ENCODE peak calls at places on chromosomes 2 and 18, in six cellular contexts. One of them, this sample, is unnamed.

GRCh38 chr2:8581048-8581561 is 100.8 kb upstream of the ID2 start:
- DNase-seq in SK-N-SH: no peak
- DNase-seq in activated naive CD8-positive, alpha-beta T cell treated with anti-CD3 and anti-CD28 coated beads, Interleukin-2, amount 50 U/mL, for 16 hours: no peak
- DNase-seq in occipital lobe: no peak
- DNase-seq in HCT116: no peak
- DNase-seq in NCI-H748 treated with DMSO at 0.1 percent for 48 hours: no peak
- DNase-seq in this sample: no peak

GRCh38 chr2:124804014-124804940 is 779.2 kb downstream of the CNTNAP5 start:
- DNase-seq in HCT116: peak
- DNase-seq in occipital lobe: no peak
- DNase-seq in activated naive CD8-positive, alpha-beta T cell treated with anti-CD3 and anti-CD28 coated beads, Interleukin-2, amount 50 U/mL, for 16 hours: no peak
- DNase-seq in SK-N-SH: peak
- DNase-seq in NCI-H748 treated with DMSO at 0.1 percent for 48 hours: peak
- DNase-seq in this sample: peak

GRCh38 chr2:144015655-144016245 is 504.2 kb downstream of the ZEB2 start:
- DNase-seq in SK-N-SH: no peak
- DNase-seq in NCI-H748 treated with DMSO at 0.1 percent for 48 hours: no peak
- DNase-seq in activated naive CD8-positive, alpha-beta T cell treated with anti-CD3 and anti-CD28 coated beads, Interleukin-2, amount 50 U/mL, for 16 hours: no peak
- DNase-seq in HCT116: no peak
- DNase-seq in occipital lobe: no peak
- DNase-seq in this sample: no peak

GRCh38 chr2:33620-34019 is 12.7 kb downstream of the FAM110C start:
- DNase-seq in HCT116: peak
- DNase-seq in activated naive CD8-positive, alpha-beta T cell treated with anti-CD3 and anti-CD28 coated beads, Interleukin-2, amount 50 U/mL, for 16 hours: no peak
- DNase-seq in NCI-H748 treated with DMSO at 0.1 percent for 48 hours: no peak
- DNase-seq in SK-N-SH: no peak
- DNase-seq in occipital lobe: no peak
- DNase-seq in this sample: no peak

GRCh38 chr2:85887566-85888019 is 1.2 kb downstream of the ST3GAL5 start:
- DNase-seq in SK-N-SH: peak
- DNase-seq in activated naive CD8-positive, alpha-beta T cell treated with anti-CD3 and anti-CD28 coated beads, Interleukin-2, amount 50 U/mL, for 16 hours: no peak
- DNase-seq in occipital lobe: peak
- DNase-seq in HCT116: no peak
- DNase-seq in NCI-H748 treated with DMSO at 0.1 percent for 48 hours: no peak
- DNase-seq in this sample: peak

GRCh38 chr2:233440714-233441113 is 86.4 kb downstream of the DGKD start:
- DNase-seq in SK-N-SH: no peak
- DNase-seq in HCT116: no peak
- DNase-seq in NCI-H748 treated with DMSO at 0.1 percent for 48 hours: no peak
- DNase-seq in activated naive CD8-positive, alpha-beta T cell treated with anti-CD3 and anti-CD28 coated beads, Interleukin-2, amount 50 U/mL, for 16 hours: no peak
- DNase-seq in occipital lobe: no peak
- DNase-seq in this sample: no peak

GRCh38 chr18:63617049-63617995 is 26.7 kb downstream of the SERPINB4 start:
- DNase-seq in NCI-H748 treated with DMSO at 0.1 percent for 48 hours: peak
- DNase-seq in occipital lobe: no peak
- DNase-seq in activated naive CD8-positive, alpha-beta T cell treated with anti-CD3 and anti-CD28 coated beads, Interleukin-2, amount 50 U/mL, for 16 hours: no peak
- DNase-seq in SK-N-SH: no peak
- DNase-seq in HCT116: no peak
- DNase-seq in this sample: no peak

GRCh38 chr18:63365909-63366269 is 1.1 kb downstream of the KDSR start:
- DNase-seq in SK-N-SH: peak
- DNase-seq in activated naive CD8-positive, alpha-beta T cell treated with anti-CD3 and anti-CD28 coated beads, Interleukin-2, amount 50 U/mL, for 16 hours: no peak
- DNase-seq in occipital lobe: no peak
- DNase-seq in NCI-H748 treated with DMSO at 0.1 percent for 48 hours: no peak
- DNase-seq in HCT116: no peak
- DNase-seq in this sample: peak

GRCh38 chr18:54774423-54774822 is 53.9 kb upstream of the RAB27B start:
- DNase-seq in activated naive CD8-positive, alpha-beta T cell treated with anti-CD3 and anti-CD28 coated beads, Interleukin-2, amount 50 U/mL, for 16 hours: no peak
- DNase-seq in HCT116: no peak
- DNase-seq in NCI-H748 treated with DMSO at 0.1 percent for 48 hours: no peak
- DNase-seq in SK-N-SH: no peak
- DNase-seq in occipital lobe: no peak
- DNase-seq in this sample: no peak